ENCODE peak calls at places on chromosomes 7 and 10, in five cellular contexts. D, L, J, V and U are unnamed samples.

GRCh38 chr7:19482628-19483027 is 226.2 kb downstream of the POLR1F start:
- DNase-seq in D (no peak), L (no peak), J (no peak), V (no peak), U (no peak)

GRCh38 chr10:58651040-58651439 is 138.4 kb downstream of the BICC1 start:
- DNase-seq in D (no peak), L (no peak), J (no peak), V (no peak), U (no peak)

GRCh38 chr7:4931932-4932331 is 27.1 kb downstream of the MMD2 start:
- DNase-seq in D (no peak), L (peak), J (no peak), V (peak), U (no peak)

GRCh38 chr10:118407742-118408141 is 65.6 kb upstream of the FAM204A start:
- DNase-seq in D (no peak), L (no peak), J (no peak), V (no peak), U (no peak)

GRCh38 chr7:66883716-66884115 is 37.3 kb upstream of the TMEM248 start:
- DNase-seq in D (no peak), L (no peak), J (no peak), V (no peak), U (no peak)

GRCh38 chr7:55127622-55128081 is 108.8 kb downstream of the EGFR start:
- DNase-seq in D (no peak), L (no peak), J (no peak), V (no peak), U (peak)

GRCh38 chr7:2981103-2981480 is 62.6 kb downstream of the CARD11 start:
- DNase-seq in D (no peak), L (no peak), J (no peak), V (no peak), U (no peak)

GRCh38 chr7:48337012-48337621 is 165.9 kb downstream of the ABCA13 start:
- DNase-seq in D (peak), L (peak), J (no peak), V (no peak), U (peak)

GRCh38 chr7:151383638-151384351 is 26.0 kb downstream of the WDR86 start:
- DNase-seq in D (no peak), L (no peak), J (no peak), V (no peak), U (no peak)

GRCh38 chr7:147443942-147444341 is 1146.6 kb upstream of the C7orf33 start:
- DNase-seq in D (no peak), L (no peak), J (no peak), V (no peak), U (no peak)

GRCh38 chr7:73451780-73452398 is 18.3 kb downstream of the FZD9 start:
- DNase-seq in D (no peak), L (peak), J (peak), V (no peak), U (peak)

GRCh38 chr7:105691029-105691691 is 109.9 kb upstream of the EFCAB10 start:
- DNase-seq in D (no peak), L (no peak), J (no peak), V (no peak), U (no peak)

GRCh38 chr10:110324805-110325280 is 20.1 kb upstream of the SMNDC1 start:
- DNase-seq in D (no peak), L (no peak), J (peak), V (no peak), U (no peak)

GRCh38 chr7:26624839-26625238 is 239.6 kb downstream of the SKAP2 start:
- DNase-seq in D (no peak), L (no peak), J (no peak), V (no peak), U (no peak)

GRCh38 chr7:137992738-137993394 is 9.0 kb downstream of the CREB3L2 start:
- DNase-seq in D (no peak), L (peak), J (no peak), V (no peak), U (no peak)

GRCh38 chr7:73721237-73721848 is 1.9 kb upstream of the STX1A start:
- DNase-seq in D (no peak), L (no peak), J (no peak), V (no peak), U (no peak)

GRCh38 chr7:28685660-28686417 is 272.3 kb downstream of the TRIL start:
- DNase-seq in D (peak), L (peak), J (no peak), V (peak), U (peak)

GRCh38 chr7:29345590-29345989 is 151.0 kb downstream of the CHN2 start:
- DNase-seq in D (peak), L (peak), J (no peak), V (peak), U (peak)

DNA sequence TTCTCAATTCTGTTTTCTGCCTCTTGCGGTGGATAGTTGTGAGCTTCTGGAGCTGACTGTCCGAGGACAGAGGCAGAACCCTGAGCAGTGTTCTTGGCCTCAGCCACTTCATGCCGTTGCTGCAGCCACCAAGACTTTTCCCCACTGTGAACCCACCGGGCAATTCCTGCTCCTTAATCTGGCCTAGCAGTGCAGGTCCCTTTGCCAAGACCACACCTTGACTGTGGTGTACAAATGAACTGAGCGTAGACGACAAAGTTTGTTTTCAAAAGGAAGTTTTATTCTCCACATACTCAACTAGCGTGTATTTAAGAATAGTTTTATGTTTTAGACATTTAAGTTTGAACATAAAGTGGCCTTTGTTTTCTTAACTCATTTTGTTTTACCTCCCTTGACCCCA is 29.4 kb downstream of the SLC25A28 start:
- DNase-seq in D (no peak), L (no peak), J (no peak), V (no peak), U (no peak)
- TF ChIP-seq SUZ12 in D (no peak), L (no peak), J (no peak), V (no peak), U (no peak)

DNA sequence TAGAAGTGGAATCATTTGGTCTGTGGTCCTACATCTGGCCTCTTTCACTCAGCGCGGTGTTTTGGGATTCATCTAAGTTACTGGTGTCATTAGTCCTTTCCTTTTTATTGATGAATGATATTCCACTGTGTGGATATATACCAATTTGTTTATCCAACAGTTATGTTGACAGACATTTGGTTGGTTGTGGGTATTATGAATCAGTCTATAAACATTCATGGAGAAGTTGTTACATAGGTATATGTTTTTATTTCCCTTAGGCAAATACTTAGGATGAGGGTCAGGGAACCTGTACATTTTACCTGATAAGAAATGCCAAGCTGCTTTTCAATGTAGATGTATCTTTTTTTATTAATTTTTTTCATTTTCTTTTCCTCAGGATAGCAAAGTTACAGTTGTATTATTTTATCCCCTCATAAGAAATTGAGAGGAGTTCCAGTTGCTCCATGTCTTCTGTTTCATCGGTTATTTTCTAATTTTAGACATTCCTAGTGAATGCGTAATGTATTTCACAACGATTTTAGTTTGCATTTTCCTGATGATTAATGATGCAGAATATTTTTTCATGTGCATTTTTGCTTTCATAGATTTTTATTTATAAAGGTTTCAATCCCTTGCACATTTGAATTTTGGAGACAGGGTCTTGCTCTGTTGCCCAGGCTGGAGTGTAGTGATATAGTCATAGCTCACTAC is 203.8 kb upstream of the SH2B2 start:
- DNase-seq in D (no peak), L (no peak), J (no peak), V (no peak), U (no peak)
- TF ChIP-seq SUZ12 in D (no peak), L (no peak), J (no peak), V (no peak), U (no peak)

GRCh38 chr7:141118809-141119586 is 45.1 kb downstream of the TMEM178B start:
- DNase-seq in D (no peak), L (no peak), J (no peak), V (no peak), U (no peak)

GRCh38 chr7:141113131-141113530 is 39.3 kb downstream of the TMEM178B start:
- DNase-seq in D (no peak), L (no peak), J (no peak), V (no peak), U (no peak)

GRCh38 chr7:141114141-141114664 is 40.3 kb downstream of the TMEM178B start:
- DNase-seq in D (no peak), L (no peak), J (no peak), V (no peak), U (no peak)

DNA sequence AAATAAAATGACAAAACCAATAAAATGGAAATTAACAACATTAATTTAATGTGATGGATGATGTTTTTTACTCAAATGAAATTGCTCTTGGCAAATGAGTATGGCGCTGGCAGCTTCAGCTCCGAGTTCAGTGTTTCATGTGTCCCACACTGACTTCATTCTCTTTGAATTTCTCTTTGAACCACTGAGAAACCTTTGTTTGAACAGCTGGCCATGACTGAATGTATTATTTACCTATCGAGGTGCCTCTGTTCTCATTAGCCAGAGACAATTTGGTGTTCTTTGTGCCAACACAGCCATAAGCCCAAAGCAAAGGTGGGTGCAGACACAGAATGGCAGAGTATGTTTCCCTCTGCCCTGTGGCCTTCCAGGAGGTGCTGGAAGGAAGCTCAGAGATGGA is 42.1 kb downstream of the TMEM178B start:
- DNase-seq in D (no peak), L (no peak), J (no peak), V (no peak), U (no peak)
- TF ChIP-seq SUZ12 in D (no peak), L (no peak), J (no peak), V (no peak), U (no peak)

DNA sequence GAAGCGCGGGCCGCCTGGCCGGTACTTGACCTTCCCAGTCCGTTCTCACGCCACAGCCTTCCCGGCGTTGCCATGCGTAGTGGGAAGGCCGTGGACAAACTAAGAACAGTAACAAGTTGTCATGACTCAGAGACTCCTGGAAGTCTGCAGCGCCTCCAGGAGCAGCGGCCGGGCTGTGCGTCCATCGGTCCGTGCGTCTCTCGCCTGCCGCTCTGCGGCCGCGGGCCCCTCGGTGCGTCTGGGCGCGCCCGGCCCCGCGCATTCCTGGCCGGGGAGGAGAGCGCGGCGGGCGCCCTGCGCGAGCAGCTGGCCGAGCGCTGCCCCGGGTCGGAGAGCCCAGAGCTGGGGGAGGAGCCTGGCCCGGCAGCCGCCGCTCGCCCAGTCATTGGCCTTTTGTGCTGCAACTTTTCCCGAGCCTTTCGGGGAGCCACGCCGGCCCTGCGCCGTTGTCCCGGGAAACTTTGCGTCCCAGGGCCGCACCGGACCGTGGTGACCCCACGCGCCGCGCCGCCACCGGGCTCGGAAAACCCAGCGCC is 123.7 kb downstream of the TACC2 start:
- DNase-seq in D (peak), L (peak), J (no peak), V (peak), U (peak)
- TF ChIP-seq SUZ12 in D (no peak), L (no peak), J (peak), V (no peak), U (no peak)

GRCh38 chr7:1536768-1537630 is 6.5 kb downstream of the MAFK start:
- DNase-seq in D (peak), L (peak), J (no peak), V (no peak), U (peak)
- TF ChIP-seq SUZ12 in D (no peak), L (no peak), J (no peak), V (no peak), U (no peak)

GRCh38 chr10:30459283-30459682 is 25.3 kb downstream of the MAP3K8 start:
- DNase-seq in D (no peak), L (no peak), J (no peak), V (no peak), U (no peak)

GRCh38 chr10:30455816-30456215 is 21.8 kb downstream of the MAP3K8 start:
- DNase-seq in D (no peak), L (no peak), J (no peak), V (no peak), U (no peak)

GRCh38 chr10:30456262-30456661 is 22.3 kb downstream of the MAP3K8 start:
- DNase-seq in D (no peak), L (no peak), J (peak), V (no peak), U (no peak)

GRCh38 chr10:30453764-30454527 is 20.0 kb downstream of the MAP3K8 start:
- DNase-seq in D (no peak), L (no peak), J (no peak), V (no peak), U (no peak)

GRCh38 chr10:30454744-30455498 is 20.9 kb downstream of the MAP3K8 start:
- DNase-seq in D (no peak), L (no peak), J (no peak), V (no peak), U (no peak)
- TF ChIP-seq SUZ12 in D (no peak), L (no peak), J (no peak), V (no peak), U (no peak)